ENCODE peak calls at places on chromosomes 6 and 20, in five cellular contexts. G is neuronal stem cell, R is transverse colon, Q is spleen, O is Karpas-422. Y is an unnamed sample. For H3K4me1, the result is how much of the 10 kb centered on the place peaks cover.

GRCh38 chr6:8435845-8436168 is 462 bp upstream of the SLC35B3 start:
- DNase-seq in G (peak), R (no peak), Q (no peak), O (no peak), Y (no peak)

GRCh38 chr20:31992086-31992485 is 18.2 kb upstream of the CCM2L start:
- DNase-seq in G (no peak), R (no peak), Q (no peak), O (no peak), Y (no peak)

GRCh38 chr20:25325997-25326396 is 64.6 kb downstream of the ABHD12 start:
- DNase-seq in G (no peak), R (no peak), Q (no peak), O (no peak), Y (no peak)

GRCh38 chr6:15770347-15771143 is 107.7 kb upstream of the DTNBP1 start:
- DNase-seq in G (no peak), R (no peak), Q (no peak), O (no peak), Y (no peak)

GRCh38 chr20:31608256-31608980 is 3.3 kb downstream of the ID1 start:
- DNase-seq in G (peak), R (peak), Q (peak), O (no peak), Y (peak)

GRCh38 chr6:35035481-35036030 is 105.6 kb downstream of the TCP11 start:
- DNase-seq in G (no peak), R (no peak), Q (no peak), O (no peak), Y (no peak)

GRCh38 chr6:166737231-166737630 is 110.2 kb upstream of the RPS6KA2 start:
- DNase-seq in G (no peak), R (no peak), Q (no peak), O (no peak), Y (no peak)

GRCh38 chr6:137977814-137978213 is 110.8 kb downstream of the TNFAIP3 start:
- DNase-seq in G (no peak), R (no peak), Q (no peak), O (no peak), Y (no peak)

GRCh38 chr6:14423955-14424354 is 306.4 kb downstream of the CD83 start:
- DNase-seq in G (no peak), R (no peak), Q (no peak), O (no peak), Y (no peak)

GRCh38 chr6:70033781-70034180 is 167.4 kb downstream of the COL19A1 start:
- DNase-seq in G (no peak), R (no peak), Q (no peak), O (no peak), Y (no peak)

GRCh38 chr6:33840064-33840926 is 36.5 kb upstream of the MLN start:
- DNase-seq in G (no peak), R (peak), Q (no peak), O (no peak), Y (no peak)

GRCh38 chr6:47674673-47675072 is 23.7 kb upstream of the ADGRF4 start:
- DNase-seq in G (no peak), R (no peak), Q (no peak), O (no peak), Y (no peak)

GRCh38 chr6:110256366-110256765 is 76.1 kb downstream of the CDC40 start:
- DNase-seq in G (no peak), R (no peak), Q (no peak), O (no peak), Y (no peak)

GRCh38 chr6:42520786-42521607 is 42.8 kb upstream of the UBR2 start:
- DNase-seq in G (no peak), R (no peak), Q (no peak), O (peak), Y (no peak)

GRCh38 chr6:75526502-75527127 is 33.0 kb upstream of the FILIP1 start:
- DNase-seq in G (peak), R (peak), Q (no peak), O (peak), Y (no peak)

GRCh38 chr6:77455271-77455670 is 8.0 kb downstream of the HTR1B start:
- DNase-seq in G (no peak), R (no peak), Q (no peak), O (no peak), Y (no peak)

GRCh38 chr20:23257848-23258746 is 92.5 kb upstream of the NXT1 start:
- DNase-seq in G (no peak), R (no peak), Q (no peak), O (no peak), Y (no peak)

GRCh38 chr6:113854531-113855499 is 2.3 kb upstream of the MARCKS start:
- DNase-seq in G (peak), R (peak), Q (peak), O (peak), Y (peak)

GRCh38 chr6:136486357-136486756 is 63.9 kb downstream of the MAP7 start:
- DNase-seq in G (no peak), R (no peak), Q (no peak), O (no peak), Y (no peak)

GRCh38 chr20:35368616-35369423 is 43.0 kb downstream of the UQCC1 start:
- DNase-seq in G (no peak), R (no peak), Q (no peak), O (no peak), Y (peak)

GRCh38 chr6:41604006-41604405 is 34.3 kb upstream of the MDFI start:
- DNase-seq in G (no peak), R (no peak), Q (no peak), O (no peak), Y (no peak)

GRCh38 chr6:74973621-74974020 is 232.2 kb downstream of the COL12A1 start:
- DNase-seq in G (no peak), R (no peak), Q (no peak), O (no peak), Y (no peak)

GRCh38 chr6:121816361-121816760 is 380.9 kb downstream of the GJA1 start:
- DNase-seq in G (no peak), R (no peak), Q (no peak), O (no peak), Y (no peak)

GRCh38 chr6:151285121-151285520 is 45.4 kb downstream of the AKAP12 start:
- DNase-seq in G (no peak), R (no peak), Q (no peak), O (peak), Y (no peak)

GRCh38 chr6:54002118-54002517 is 109.1 kb upstream of the MLIP start:
- DNase-seq in G (no peak), R (no peak), Q (no peak), O (no peak), Y (no peak)

GRCh38 chr6:151286192-151286591 is 46.4 kb downstream of the AKAP12 start:
- DNase-seq in G (no peak), R (no peak), Q (no peak), O (no peak), Y (peak)

GRCh38 chr6:131995924-131996323 is 44.8 kb upstream of the CCN2 start:
- DNase-seq in G (no peak), R (no peak), Q (no peak), O (no peak), Y (no peak)

GRCh38 chr6:6891074-6891754 is 216.5 kb upstream of the RREB1 start:
- DNase-seq in G (no peak), R (peak), Q (no peak), O (no peak), Y (no peak)

GRCh38 chr20:36461600-36462439 is 79.5 kb upstream of the MYL9 start:
- DNase-seq in G (peak), R (peak), Q (peak), O (peak), Y (peak)

GRCh38 chr20:43833511-43834395 is 80.9 kb upstream of the TOX2 start:
- DNase-seq in G (no peak), R (no peak), Q (no peak), O (no peak), Y (no peak)

GRCh38 chr6:126963077-126963809 is 155.2 kb upstream of the RSPO3 start:
- DNase-seq in G (no peak), R (no peak), Q (no peak), O (no peak), Y (no peak)

GRCh38 chr20:4060054-4060795 is 44.9 kb upstream of the RNF24 start:
- DNase-seq in G (no peak), R (peak), Q (peak), O (peak), Y (peak)
- H3K4me1 ChIP-seq in G (under half), R (under half), Q (under half), O (under half), Y (under half)

GRCh38 chr6:3619201-3619600 is 132.3 kb downstream of the PXDC1 start:
- DNase-seq in G (no peak), R (no peak), Q (peak), O (no peak), Y (no peak)
- H3K4me1 ChIP-seq in G (under half), R (under half), Q (under half), O (under half), Y (under half)

DNA sequence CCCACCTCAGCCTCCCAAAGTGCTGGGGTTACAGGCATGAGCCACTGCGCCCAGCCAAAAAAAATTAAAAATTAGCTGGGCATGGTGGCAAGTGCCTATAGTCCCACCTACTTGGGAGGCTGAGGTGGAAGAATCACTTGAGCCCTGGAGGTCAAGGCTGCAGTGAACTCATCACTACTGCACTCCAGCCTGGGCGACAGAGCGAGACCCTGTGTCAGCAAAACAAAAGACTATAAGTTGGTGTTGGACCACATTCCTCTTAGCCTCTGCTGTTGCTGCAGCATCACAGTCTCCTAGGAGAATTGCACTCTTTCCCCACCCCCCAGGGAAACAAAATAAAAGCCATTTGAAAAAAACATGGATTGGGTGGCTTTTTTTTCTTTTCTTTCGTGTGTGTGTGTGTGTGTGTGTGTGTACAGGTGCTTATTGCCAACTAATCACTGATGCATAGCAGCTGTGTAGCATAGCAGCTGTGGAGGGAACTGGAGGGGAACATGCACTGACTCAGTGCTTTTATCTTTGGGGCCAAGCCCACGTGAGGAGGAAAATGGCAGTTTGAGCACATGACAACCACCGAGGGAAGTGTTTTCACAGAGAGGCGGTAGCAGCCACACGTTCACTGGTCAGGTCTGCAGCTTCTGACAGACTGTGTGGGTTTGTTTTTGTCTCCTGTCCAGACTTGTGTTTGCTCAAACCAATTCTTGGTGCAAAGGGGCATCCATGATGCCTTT is 27.5 kb downstream of the ALDH5A1 start:
- DNase-seq in G (no peak), R (no peak), Q (no peak), O (peak), Y (no peak)
- H3K4me1 ChIP-seq in G (under half), R (under half), Q (under half), O (half or more), Y (under half)

DNA sequence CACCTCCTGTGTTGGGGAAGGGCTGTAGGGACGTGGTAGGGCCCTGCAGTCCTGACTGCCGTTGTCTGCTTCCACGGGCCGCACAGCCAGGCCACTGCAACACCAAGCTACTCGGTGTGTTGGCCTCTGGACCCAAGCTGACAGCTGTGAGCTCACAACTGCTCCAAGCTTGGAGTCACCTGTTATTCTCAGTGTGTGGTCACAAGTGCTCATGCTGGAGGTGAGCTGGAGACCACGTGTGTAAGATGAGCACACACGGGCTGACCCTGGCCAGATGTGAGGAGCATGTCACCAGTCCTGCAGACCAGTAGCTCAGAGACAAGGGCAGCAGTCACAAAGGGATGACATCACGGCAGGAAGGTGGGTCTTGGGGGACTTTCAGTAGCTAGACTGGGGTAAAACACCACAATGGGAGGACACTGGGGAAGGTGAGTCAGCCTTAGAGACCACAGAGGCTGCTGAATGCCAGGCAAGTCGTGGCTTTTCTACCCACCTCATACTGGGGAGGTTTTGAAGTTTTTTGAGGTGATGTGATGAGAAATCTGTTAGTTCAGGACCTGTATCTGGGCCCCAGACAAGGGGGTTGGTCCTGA is 87.3 kb downstream of the FAM120B start:
- DNase-seq in G (no peak), R (no peak), Q (no peak), O (no peak), Y (no peak)
- H3K4me1 ChIP-seq in G (under half), R (under half), Q (under half), O (under half), Y (under half)

DNA sequence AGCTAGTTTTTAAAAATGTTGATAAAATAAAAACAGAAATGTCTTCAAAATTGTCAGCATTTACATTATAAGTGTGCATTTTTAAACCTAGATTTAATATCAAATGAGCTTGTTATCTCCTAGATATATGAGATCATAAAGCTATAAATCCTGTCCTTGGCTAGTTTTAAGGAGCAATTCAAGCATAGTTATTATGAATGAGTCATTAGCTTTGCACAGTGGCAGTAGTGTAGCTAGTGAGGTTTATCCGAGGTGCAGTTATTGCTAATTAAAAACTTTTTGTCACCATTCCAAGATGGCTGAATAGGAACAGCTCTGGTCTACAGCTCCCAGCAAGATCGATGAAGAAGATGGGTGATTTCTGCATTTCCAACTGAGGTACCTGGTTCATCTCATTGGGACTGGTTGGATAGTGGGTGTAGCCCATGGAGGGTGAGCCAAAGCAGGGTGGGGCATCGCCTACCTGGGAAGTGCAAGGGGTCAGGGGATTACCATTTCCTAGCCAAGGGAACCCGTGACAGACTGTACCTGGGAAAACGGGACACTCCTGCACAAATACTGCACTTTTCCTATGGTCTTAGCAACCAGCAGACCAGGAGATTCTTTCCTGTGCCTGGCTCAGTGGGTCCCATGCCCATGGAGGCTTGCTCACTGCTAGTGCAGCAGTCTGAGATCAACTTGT is 108.8 kb upstream of the SYNCRIP start:
- DNase-seq in G (no peak), R (peak), Q (no peak), O (no peak), Y (no peak)
- H3K4me1 ChIP-seq in G (under half), R (under half), Q (under half), O (under half), Y (under half)

GRCh38 chr6:168156742-168157265 is 77.8 kb upstream of the FRMD1 start:
- DNase-seq in G (no peak), R (no peak), Q (no peak), O (no peak), Y (no peak)
- H3K4me1 ChIP-seq in G (under half), R (under half), Q (under half), O (under half), Y (under half)